ENCODE peak calls at places on chromosomes 1 and 21, in seven cellular contexts. D is HS-5; O is effector CD4-positive, alpha-beta T cell; N is mucosa of descending colon; Q is CD4-positive, alpha-beta T cell; C is suprapubic skin; W is NCI-H69. I is an unnamed sample.
A peak's percentile ranks its signal among the peaks of the same experiment; 100 is the strongest.

GRCh38 chr1:19232526-19232851 is 18.8 kb downstream of the EMC1 start:
- DNase-seq in D (no peak), O (no peak), N (no peak), Q (no peak), C (no peak), W (no peak), I (no peak)

GRCh38 chr21:37435120-37435519 is 68.5 kb downstream of the DYRK1A start:
- DNase-seq in D (no peak), O (peak; percentile 37), N (no peak), Q (no peak), C (no peak), W (peak; percentile 96), I (peak; percentile 88)

GRCh38 chr1:160085686-160086089 is 4.3 kb downstream of the KCNJ9 start:
- DNase-seq in D (no peak), O (peak; percentile 62), N (peak; percentile 78), Q (peak; percentile 69), C (no peak), W (peak; percentile 87), I (peak; percentile 41)

GRCh38 chr1:19596065-19596718 is 47.9 kb upstream of the NBL1 start:
- DNase-seq in D (no peak), O (no peak), N (no peak), Q (no peak), C (no peak), W (peak; percentile 70), I (no peak)

GRCh38 chr1:228337711-228338520 is 68.7 kb downstream of the TRIM11 start:
- DNase-seq in D (no peak), O (no peak), N (peak; percentile 33), Q (no peak), C (peak; percentile 42), W (no peak), I (no peak)

GRCh38 chr21:41137401-41137800 is 30.6 kb upstream of the BACE2 start:
- DNase-seq in D (no peak), O (no peak), N (no peak), Q (no peak), C (no peak), W (no peak), I (no peak)

GRCh38 chr1:9558271-9558945 is 19.1 kb downstream of the SLC25A33 start:
- DNase-seq in D (no peak), O (no peak), N (no peak), Q (no peak), C (no peak), W (no peak), I (no peak)

GRCh38 chr1:85654066-85654782 is 54.0 kb downstream of the ZNHIT6 start:
- DNase-seq in D (no peak), O (no peak), N (no peak), Q (no peak), C (no peak), W (no peak), I (peak; percentile 66)

GRCh38 chr1:183735069-183735860 is 69.7 kb upstream of the RGL1 start:
- DNase-seq in D (no peak), O (no peak), N (no peak), Q (no peak), C (no peak), W (peak; percentile 50), I (no peak)

GRCh38 chr1:47651311-47652089 is 213.7 kb downstream of the FOXD2 start:
- DNase-seq in D (no peak), O (no peak), N (no peak), Q (no peak), C (peak; percentile 46), W (peak; percentile 81), I (no peak)

GRCh38 chr21:31801551-31802234 is 69.8 kb upstream of the SCAF4 start:
- DNase-seq in D (no peak), O (no peak), N (no peak), Q (no peak), C (no peak), W (peak; percentile 31), I (no peak)

GRCh38 chr1:179742717-179743678 is at the start of gene FAM163A:
- DNase-seq in D (no peak), O (no peak), N (no peak), Q (no peak), C (no peak), W (peak; percentile 64), I (no peak)

GRCh38 chr1:56151402-56151801 is 428.0 kb downstream of the PLPP3 start:
- DNase-seq in D (no peak), O (no peak), N (no peak), Q (no peak), C (no peak), W (no peak), I (no peak)

GRCh38 chr1:1628656-1629429 is 3.1 kb upstream of the MMP23B start:
- DNase-seq in D (no peak), O (no peak), N (peak; percentile 64), Q (no peak), C (peak; percentile 62), W (peak; percentile 82), I (no peak)

GRCh38 chr1:30386145-30386926 is 337.0 kb downstream of the MATN1 start:
- DNase-seq in D (no peak), O (no peak), N (no peak), Q (no peak), C (peak; percentile 38), W (no peak), I (no peak)

GRCh38 chr1:176950736-176951308 is 213.7 kb downstream of the ASTN1 start:
- DNase-seq in D (no peak), O (no peak), N (no peak), Q (no peak), C (no peak), W (no peak), I (no peak)

GRCh38 chr1:2879026-2879425 is 77.5 kb upstream of the TTC34 start:
- DNase-seq in D (no peak), O (no peak), N (no peak), Q (no peak), C (no peak), W (no peak), I (no peak)

GRCh38 chr21:25967566-25968438 is 202.8 kb downstream of the APP start:
- DNase-seq in D (no peak), O (no peak), N (no peak), Q (no peak), C (no peak), W (no peak), I (no peak)

GRCh38 chr1:244598611-244599010 is 54.3 kb upstream of the DESI2 start:
- DNase-seq in D (no peak), O (no peak), N (no peak), Q (no peak), C (no peak), W (no peak), I (no peak)

GRCh38 chr1:198019126-198019525 is 102.0 kb downstream of the LHX9 start:
- DNase-seq in D (no peak), O (no peak), N (no peak), Q (no peak), C (no peak), W (no peak), I (peak; percentile 28)

GRCh38 chr1:10132852-10133251 is 77.5 kb upstream of the KIF1B start:
- DNase-seq in D (no peak), O (no peak), N (no peak), Q (no peak), C (no peak), W (no peak), I (no peak)

GRCh38 chr1:77605246-77606026 is 77.0 kb downstream of the ZZZ3 start:
- DNase-seq in D (no peak), O (no peak), N (no peak), Q (no peak), C (peak; percentile 75), W (peak; percentile 81), I (peak; percentile 98)

GRCh38 chr1:103180660-103181059 is 72.3 kb upstream of the COL11A1 start:
- DNase-seq in D (peak; percentile 77), O (no peak), N (no peak), Q (no peak), C (no peak), W (no peak), I (peak; percentile 29)

GRCh38 chr1:111196213-111196612 is 4.2 kb downstream of the DENND2D start:
- DNase-seq in D (no peak), O (no peak), N (no peak), Q (no peak), C (no peak), W (no peak), I (no peak)

GRCh38 chr1:48093696-48094518 is 96.7 kb upstream of the TRABD2B start:
- DNase-seq in D (no peak), O (peak; percentile 60), N (peak; percentile 84), Q (peak; percentile 59), C (peak; percentile 79), W (peak; percentile 86), I (peak; percentile 30)

GRCh38 chr1:232627171-232627570 is 2.8 kb downstream of the SIPA1L2 start:
- DNase-seq in D (no peak), O (no peak), N (no peak), Q (no peak), C (no peak), W (no peak), I (no peak)

GRCh38 chr1:177592624-177593023 is 377.2 kb downstream of the SEC16B start:
- DNase-seq in D (no peak), O (no peak), N (no peak), Q (no peak), C (no peak), W (no peak), I (no peak)